ENCODE peak calls at places on chromosome 13, in seven cellular contexts. One of them, this sample, is unnamed.
A peak's percentile ranks its signal among the peaks of the same experiment; 100 is the strongest.

GRCh38 chr13:46675016-46675415 is 121.9 kb downstream of the ESD start:
- DNase-seq in Calu3: no peak
- DNase-seq in left ventricle myocardium inferior: no peak
- DNase-seq in heart right ventricle: no peak
- DNase-seq in fibroblast of pulmonary artery: no peak
- DNase-seq in Caco-2: no peak
- DNase-seq in GM23338: no peak
- DNase-seq in this sample: no peak

GRCh38 chr13:69641773-69642172 is 465.9 kb upstream of the ATXN8OS start:
- DNase-seq in left ventricle myocardium inferior: no peak
- DNase-seq in GM23338: no peak
- DNase-seq in heart right ventricle: no peak
- DNase-seq in Calu3: no peak
- DNase-seq in fibroblast of pulmonary artery: no peak
- DNase-seq in Caco-2: no peak
- DNase-seq in this sample: no peak

GRCh38 chr13:32811297-32811800 is 204.9 kb upstream of the KL start:
- DNase-seq in GM23338: no peak
- DNase-seq in left ventricle myocardium inferior: no peak
- DNase-seq in heart right ventricle: no peak
- DNase-seq in fibroblast of pulmonary artery: no peak
- DNase-seq in Calu3: no peak
- DNase-seq in Caco-2: no peak
- DNase-seq in this sample: peak; percentile 66

GRCh38 chr13:111565400-111565799 is 245.0 kb downstream of the TEX29 start:
- DNase-seq in GM23338: no peak
- DNase-seq in left ventricle myocardium inferior: no peak
- DNase-seq in fibroblast of pulmonary artery: no peak
- DNase-seq in Caco-2: no peak
- DNase-seq in Calu3: no peak
- DNase-seq in heart right ventricle: no peak
- DNase-seq in this sample: no peak

GRCh38 chr13:40986328-40986856 is 32.7 kb downstream of the ELF1 start:
- DNase-seq in Calu3: no peak
- DNase-seq in heart right ventricle: no peak
- DNase-seq in left ventricle myocardium inferior: no peak
- DNase-seq in GM23338: no peak
- DNase-seq in Caco-2: no peak
- DNase-seq in fibroblast of pulmonary artery: no peak
- DNase-seq in this sample: no peak

GRCh38 chr13:44431150-44431549 is 57.5 kb downstream of the SERP2 start:
- DNase-seq in fibroblast of pulmonary artery: no peak
- DNase-seq in Calu3: no peak
- DNase-seq in heart right ventricle: no peak
- DNase-seq in GM23338: no peak
- DNase-seq in Caco-2: peak; percentile 86
- DNase-seq in left ventricle myocardium inferior: no peak
- DNase-seq in this sample: no peak

GRCh38 chr13:110212529-110212928 is 94.4 kb downstream of the COL4A1 start:
- DNase-seq in GM23338: no peak
- DNase-seq in heart right ventricle: no peak
- DNase-seq in fibroblast of pulmonary artery: no peak
- DNase-seq in Caco-2: no peak
- DNase-seq in left ventricle myocardium inferior: no peak
- DNase-seq in Calu3: no peak
- DNase-seq in this sample: no peak

GRCh38 chr13:53100394-53101063 is 71.9 kb downstream of the OLFM4 start:
- DNase-seq in GM23338: no peak
- DNase-seq in fibroblast of pulmonary artery: no peak
- DNase-seq in heart right ventricle: no peak
- DNase-seq in Calu3: no peak
- DNase-seq in Caco-2: no peak
- DNase-seq in left ventricle myocardium inferior: no peak
- DNase-seq in this sample: no peak

GRCh38 chr13:53189162-53189561 is 160.5 kb downstream of the OLFM4 start:
- DNase-seq in fibroblast of pulmonary artery: no peak
- DNase-seq in Calu3: no peak
- DNase-seq in left ventricle myocardium inferior: no peak
- DNase-seq in heart right ventricle: no peak
- DNase-seq in GM23338: peak; percentile 23
- DNase-seq in Caco-2: no peak
- DNase-seq in this sample: no peak

GRCh38 chr13:66774046-66774445 is 456.1 kb downstream of the PCDH9 start:
- DNase-seq in Calu3: no peak
- DNase-seq in Caco-2: no peak
- DNase-seq in fibroblast of pulmonary artery: no peak
- DNase-seq in left ventricle myocardium inferior: no peak
- DNase-seq in GM23338: no peak
- DNase-seq in heart right ventricle: no peak
- DNase-seq in this sample: no peak

GRCh38 chr13:42478531-42479156 is 95.3 kb upstream of the TNFSF11 start:
- DNase-seq in fibroblast of pulmonary artery: peak; percentile 63
- DNase-seq in Calu3: no peak
- DNase-seq in left ventricle myocardium inferior: no peak
- DNase-seq in heart right ventricle: no peak
- DNase-seq in GM23338: peak; percentile 62
- DNase-seq in Caco-2: peak; percentile 28
- DNase-seq in this sample: peak; percentile 34

GRCh38 chr13:82698383-82698782 is 1183.9 kb downstream of the SLITRK1 start:
- DNase-seq in Calu3: no peak
- DNase-seq in fibroblast of pulmonary artery: no peak
- DNase-seq in left ventricle myocardium inferior: no peak
- DNase-seq in heart right ventricle: no peak
- DNase-seq in Caco-2: no peak
- DNase-seq in GM23338: no peak
- DNase-seq in this sample: no peak

GRCh38 chr13:95385808-95386207 is 84.6 kb upstream of the ABCC4 start:
- DNase-seq in left ventricle myocardium inferior: no peak
- DNase-seq in fibroblast of pulmonary artery: no peak
- DNase-seq in Caco-2: no peak
- DNase-seq in GM23338: no peak
- DNase-seq in Calu3: no peak
- DNase-seq in heart right ventricle: no peak
- DNase-seq in this sample: no peak

GRCh38 chr13:34265016-34265692 is 447.2 kb downstream of the RFC3 start:
- DNase-seq in Calu3: no peak
- DNase-seq in heart right ventricle: no peak
- DNase-seq in fibroblast of pulmonary artery: no peak
- DNase-seq in Caco-2: no peak
- DNase-seq in GM23338: no peak
- DNase-seq in left ventricle myocardium inferior: no peak
- DNase-seq in this sample: no peak

GRCh38 chr13:97280478-97280877 is 58.3 kb downstream of the MBNL2 start:
- DNase-seq in left ventricle myocardium inferior: no peak
- DNase-seq in Caco-2: no peak
- DNase-seq in heart right ventricle: no peak
- DNase-seq in fibroblast of pulmonary artery: no peak
- DNase-seq in Calu3: no peak
- DNase-seq in GM23338: no peak
- DNase-seq in this sample: no peak

GRCh38 chr13:80473695-80474094 is 132.8 kb upstream of the SPRY2 start:
- DNase-seq in left ventricle myocardium inferior: no peak
- DNase-seq in heart right ventricle: no peak
- DNase-seq in Caco-2: no peak
- DNase-seq in fibroblast of pulmonary artery: peak; percentile 71
- DNase-seq in GM23338: no peak
- DNase-seq in Calu3: no peak
- DNase-seq in this sample: no peak

GRCh38 chr13:54912367-54912766 is 1883.8 kb downstream of the OLFM4 start:
- DNase-seq in Calu3: no peak
- DNase-seq in fibroblast of pulmonary artery: no peak
- DNase-seq in GM23338: no peak
- DNase-seq in left ventricle myocardium inferior: no peak
- DNase-seq in heart right ventricle: no peak
- DNase-seq in Caco-2: no peak
- DNase-seq in this sample: no peak

GRCh38 chr13:99977912-99978780 is 3.4 kb upstream of the ZIC2 start:
- DNase-seq in Calu3: no peak
- DNase-seq in left ventricle myocardium inferior: no peak
- DNase-seq in GM23338: peak; percentile 82
- DNase-seq in Caco-2: no peak
- DNase-seq in fibroblast of pulmonary artery: no peak
- DNase-seq in heart right ventricle: no peak
- DNase-seq in this sample: no peak

GRCh38 chr13:71249031-71249430 is 618.0 kb downstream of the DACH1 start:
- DNase-seq in heart right ventricle: no peak
- DNase-seq in Calu3: no peak
- DNase-seq in Caco-2: no peak
- DNase-seq in fibroblast of pulmonary artery: peak; percentile 43
- DNase-seq in GM23338: no peak
- DNase-seq in left ventricle myocardium inferior: no peak
- DNase-seq in this sample: no peak

GRCh38 chr13:50123862-50124535 is 108.8 kb downstream of the KCNRG start:
- DNase-seq in heart right ventricle: peak; percentile 97
- DNase-seq in GM23338: peak; percentile 89
- DNase-seq in Caco-2: peak; percentile 95
- DNase-seq in left ventricle myocardium inferior: no peak
- DNase-seq in Calu3: peak; percentile 91
- DNase-seq in fibroblast of pulmonary artery: peak; percentile 97
- DNase-seq in this sample: peak; percentile 93

GRCh38 chr13:113856716-113857065 is 7.2 kb downstream of the GAS6 start:
- DNase-seq in GM23338: no peak
- DNase-seq in heart right ventricle: no peak
- DNase-seq in left ventricle myocardium inferior: no peak
- DNase-seq in fibroblast of pulmonary artery: peak; percentile 33
- DNase-seq in Calu3: no peak
- DNase-seq in Caco-2: no peak
- DNase-seq in this sample: no peak

GRCh38 chr13:99981115-99982020 is at the start of gene ZIC2:
- DNase-seq in Calu3: peak; percentile 8
- DNase-seq in left ventricle myocardium inferior: no peak
- DNase-seq in heart right ventricle: no peak
- DNase-seq in GM23338: peak; percentile 86
- DNase-seq in Caco-2: peak; percentile 60
- DNase-seq in fibroblast of pulmonary artery: no peak
- DNase-seq in this sample: no peak

GRCh38 chr13:83378901-83379300 is 503.4 kb downstream of the SLITRK1 start:
- DNase-seq in GM23338: no peak
- DNase-seq in fibroblast of pulmonary artery: peak; percentile 31
- DNase-seq in Caco-2: no peak
- DNase-seq in Calu3: no peak
- DNase-seq in left ventricle myocardium inferior: no peak
- DNase-seq in heart right ventricle: no peak
- DNase-seq in this sample: no peak

GRCh38 chr13:43071824-43072223 is 48.4 kb downstream of the DNAJC15 start:
- DNase-seq in Calu3: no peak
- DNase-seq in GM23338: peak; percentile 70
- DNase-seq in heart right ventricle: no peak
- DNase-seq in left ventricle myocardium inferior: no peak
- DNase-seq in fibroblast of pulmonary artery: no peak
- DNase-seq in Caco-2: no peak
- DNase-seq in this sample: no peak

GRCh38 chr13:48954086-48954485 is 21.6 kb upstream of the FNDC3A start:
- DNase-seq in fibroblast of pulmonary artery: peak; percentile 65
- DNase-seq in left ventricle myocardium inferior: no peak
- DNase-seq in GM23338: no peak
- DNase-seq in Calu3: no peak
- DNase-seq in heart right ventricle: no peak
- DNase-seq in Caco-2: no peak
- DNase-seq in this sample: no peak

DNA sequence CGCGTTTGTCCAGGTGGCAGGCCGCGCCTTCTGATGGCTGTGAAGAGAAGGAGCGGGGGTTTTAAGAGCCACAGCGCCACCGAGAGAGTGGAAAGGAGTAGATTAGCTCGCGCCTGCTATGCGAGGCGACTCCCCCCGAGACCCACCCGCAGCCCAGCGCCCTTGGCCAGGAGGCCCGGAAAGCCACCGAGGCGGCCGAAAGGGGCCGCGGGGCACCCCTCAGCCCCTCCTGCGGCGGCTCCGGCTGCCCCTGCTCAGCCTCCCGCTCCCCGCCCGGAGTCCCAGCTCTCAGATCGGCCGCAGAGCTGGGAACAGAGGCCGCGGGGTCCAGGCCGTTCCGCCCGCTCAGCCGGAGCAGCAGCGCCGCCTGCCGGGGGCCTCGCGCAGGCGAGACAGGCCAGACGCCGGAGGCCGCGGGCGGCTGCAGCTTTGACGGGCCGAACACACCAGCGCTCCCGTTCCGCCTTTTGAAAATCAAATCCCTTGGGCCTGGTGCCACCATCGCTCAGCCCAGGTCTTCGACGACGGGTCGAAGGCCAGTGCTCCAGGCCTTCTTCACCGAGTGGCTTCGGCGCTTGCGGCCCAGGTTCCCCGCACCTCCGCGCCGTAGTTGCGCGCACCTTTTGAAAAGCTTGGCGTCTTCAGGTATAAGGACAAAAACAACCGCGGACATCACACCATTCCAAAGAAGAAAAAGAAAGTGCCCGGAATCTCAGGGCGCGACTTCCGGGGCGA is 15.3 kb downstream of the CDX2 start:
- DNase-seq in heart right ventricle: peak; percentile 74
- DNase-seq in left ventricle myocardium inferior: peak; percentile 68
- DNase-seq in GM23338: peak; percentile 92
- DNase-seq in Calu3: peak; percentile 91
- DNase-seq in fibroblast of pulmonary artery: peak; percentile 65
- DNase-seq in Caco-2: peak; percentile 96
- DNase-seq in this sample: peak; percentile 89
- TF ChIP-seq CTCF in heart right ventricle: peak; percentile 91
- TF ChIP-seq CTCF in left ventricle myocardium inferior: peak; percentile 83
- TF ChIP-seq CTCF in GM23338: peak; percentile 88
- TF ChIP-seq CTCF in Calu3: peak; percentile 68
- TF ChIP-seq CTCF in fibroblast of pulmonary artery: peak; percentile 34
- TF ChIP-seq CTCF in Caco-2: peak; percentile 79
- TF ChIP-seq CTCF in this sample: peak; percentile 97

GRCh38 chr13:25062479-25062878 is 33.5 kb upstream of the PABPC3 start:
- DNase-seq in heart right ventricle: no peak
- DNase-seq in Calu3: no peak
- DNase-seq in GM23338: peak; percentile 57
- DNase-seq in Caco-2: no peak
- DNase-seq in fibroblast of pulmonary artery: no peak
- DNase-seq in left ventricle myocardium inferior: no peak
- DNase-seq in this sample: no peak
- TF ChIP-seq CTCF in heart right ventricle: no peak
- TF ChIP-seq CTCF in Calu3: no peak
- TF ChIP-seq CTCF in GM23338: peak; percentile 61
- TF ChIP-seq CTCF in Caco-2: no peak
- TF ChIP-seq CTCF in fibroblast of pulmonary artery: no peak
- TF ChIP-seq CTCF in left ventricle myocardium inferior: no peak
- TF ChIP-seq CTCF in this sample: no peak

DNA sequence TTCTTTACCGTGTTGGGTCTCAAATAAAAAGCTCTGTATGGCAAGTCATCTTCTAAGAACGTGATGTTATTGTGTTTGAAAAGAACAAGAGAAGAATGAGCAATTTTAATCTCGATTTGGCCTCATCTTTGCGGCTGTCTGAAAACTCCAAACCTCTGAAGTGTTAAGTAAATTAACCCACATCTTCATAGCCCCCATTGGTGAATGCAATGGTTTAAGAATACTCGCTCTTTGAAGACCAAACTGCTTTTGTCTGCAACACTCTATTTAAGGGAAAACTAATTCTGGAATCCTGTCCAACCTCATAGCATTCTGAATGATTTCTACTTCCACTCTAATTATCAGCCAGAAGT is 56.9 kb upstream of the SCEL start:
- DNase-seq in Calu3: no peak
- DNase-seq in GM23338: no peak
- DNase-seq in Caco-2: no peak
- DNase-seq in heart right ventricle: no peak
- DNase-seq in fibroblast of pulmonary artery: no peak
- DNase-seq in left ventricle myocardium inferior: no peak
- DNase-seq in this sample: no peak
- TF ChIP-seq CTCF in Calu3: no peak
- TF ChIP-seq CTCF in GM23338: no peak
- TF ChIP-seq CTCF in Caco-2: no peak
- TF ChIP-seq CTCF in heart right ventricle: no peak
- TF ChIP-seq CTCF in fibroblast of pulmonary artery: no peak
- TF ChIP-seq CTCF in left ventricle myocardium inferior: no peak
- TF ChIP-seq CTCF in this sample: no peak

GRCh38 chr13:30453727-30454126 is 12.0 kb downstream of the HMGB1 start:
- DNase-seq in heart right ventricle: no peak
- DNase-seq in Calu3: no peak
- DNase-seq in Caco-2: no peak
- DNase-seq in GM23338: no peak
- DNase-seq in fibroblast of pulmonary artery: peak; percentile 40
- DNase-seq in left ventricle myocardium inferior: no peak
- DNase-seq in this sample: no peak
- TF ChIP-seq CTCF in heart right ventricle: peak; percentile 9
- TF ChIP-seq CTCF in Calu3: no peak
- TF ChIP-seq CTCF in Caco-2: peak; percentile 31
- TF ChIP-seq CTCF in GM23338: peak; percentile 1
- TF ChIP-seq CTCF in fibroblast of pulmonary artery: peak; percentile 21
- TF ChIP-seq CTCF in left ventricle myocardium inferior: no peak
- TF ChIP-seq CTCF in this sample: no peak